ENCODE peak calls at places on chromosomes 1 and 21, in eight cellular contexts. S is mesothelial cell of epicardium; D is coronary artery; Z is activated T-cell treated with anti-CD3 and anti-CD28 coated beads, Interleukin-2, amount 50 U/mL, for 72 hours; U is midbrain; P is EH; F is cardiac muscle cell; K is stimulated activated CD4-positive, alpha-beta T cell treated with anti-CD3 and anti-CD28 coated beads, TNF-alpha, amount 100 ng/mL, for 24 hours. M is an unnamed sample.
A peak's percentile ranks its signal among the peaks of the same experiment; 100 is the strongest.

GRCh38 chr1:202750761-202751160 is 40.5 kb upstream of the SYT2 start:
- DNase-seq in U (no peak), S (no peak), P (no peak), K (no peak), Z (no peak), D (no peak), F (no peak), M (no peak)

GRCh38 chr1:47711211-47711847 is 273.5 kb downstream of the FOXD2 start:
- DNase-seq in U (no peak), S (no peak), K (no peak), P (no peak), D (peak; percentile 58), Z (no peak), F (no peak), M (no peak)

GRCh38 chr1:67583462-67583950 is 101.5 kb upstream of the GADD45A start:
- DNase-seq in P (peak; percentile 54), Z (no peak), F (no peak), D (peak; percentile 78), K (no peak), U (no peak), S (no peak), M (no peak)

GRCh38 chr21:45598109-45598508 is 45.4 kb upstream of the PCBP3 start:
- DNase-seq in K (no peak), U (no peak), F (peak; percentile 10), S (no peak), D (no peak), Z (no peak), P (no peak), M (no peak)

GRCh38 chr1:178544531-178544930 is 31.6 kb downstream of the TEX35 start:
- DNase-seq in D (peak; percentile 47), S (no peak), U (no peak), F (no peak), P (peak; percentile 40), Z (no peak), K (no peak), M (no peak)

GRCh38 chr1:202154766-202155477 is 5.5 kb downstream of the PTPN7 start:
- DNase-seq in F (peak; percentile 81), D (no peak), K (peak; percentile 37), P (peak; percentile 54), Z (peak; percentile 55), S (peak; percentile 56), U (peak; percentile 43), M (no peak)

GRCh38 chr1:52348704-52349301 is 17.2 kb downstream of the CC2D1B start:
- DNase-seq in P (peak; percentile 47), S (no peak), Z (no peak), F (peak; percentile 70), U (peak; percentile 49), K (no peak), D (no peak), M (no peak)

GRCh38 chr1:180994262-180994661 is 28.4 kb downstream of the STX6 start:
- DNase-seq in Z (peak; percentile 35), U (no peak), K (no peak), D (no peak), P (peak; percentile 13), S (no peak), F (no peak), M (no peak)

M was measured in GM12892.